ENCODE peak calls at places on chromosomes 5 and 9, in five cellular contexts. One of them, this sample, is unnamed.
A peak's percentile ranks its signal among the peaks of the same experiment; 100 is the strongest.

GRCh38 chr5:111107371-111107770 is 15.2 kb downstream of the WDR36 start:
- DNase-seq in IMR-90: peak; percentile 35
- DNase-seq in CD8-positive, alpha-beta T cell: no peak
- DNase-seq in left ventricle myocardium inferior: no peak
- DNase-seq in aorta: no peak
- DNase-seq in this sample: no peak

GRCh38 chr9:97938081-97938644 is at the start of gene HEMGN:
- DNase-seq in IMR-90: no peak
- DNase-seq in CD8-positive, alpha-beta T cell: peak; percentile 59
- DNase-seq in left ventricle myocardium inferior: no peak
- DNase-seq in aorta: no peak
- DNase-seq in this sample: peak; percentile 49

GRCh38 chr9:12819436-12820185 is 44.8 kb downstream of the LURAP1L start:
- DNase-seq in IMR-90: no peak
- DNase-seq in CD8-positive, alpha-beta T cell: no peak
- DNase-seq in left ventricle myocardium inferior: no peak
- DNase-seq in aorta: no peak
- DNase-seq in this sample: no peak

GRCh38 chr5:74164725-74165226 is 475.8 kb downstream of the ENC1 start:
- DNase-seq in IMR-90: no peak
- DNase-seq in CD8-positive, alpha-beta T cell: no peak
- DNase-seq in left ventricle myocardium inferior: no peak
- DNase-seq in aorta: no peak
- DNase-seq in this sample: no peak

GRCh38 chr9:74783408-74783807 is 104.3 kb downstream of the TRPM6 start:
- DNase-seq in IMR-90: peak; percentile 69
- DNase-seq in CD8-positive, alpha-beta T cell: no peak
- DNase-seq in left ventricle myocardium inferior: no peak
- DNase-seq in aorta: no peak
- DNase-seq in this sample: no peak

GRCh38 chr9:130265431-130266235 is at the start of gene HMCN2:
- DNase-seq in IMR-90: no peak
- DNase-seq in CD8-positive, alpha-beta T cell: no peak
- DNase-seq in left ventricle myocardium inferior: peak; percentile 56
- DNase-seq in aorta: peak; percentile 75
- DNase-seq in this sample: no peak

GRCh38 chr5:89343666-89344065 is 460.7 kb upstream of the MEF2C start:
- DNase-seq in IMR-90: peak; percentile 16
- DNase-seq in CD8-positive, alpha-beta T cell: no peak
- DNase-seq in left ventricle myocardium inferior: no peak
- DNase-seq in aorta: no peak
- DNase-seq in this sample: peak; percentile 70

GRCh38 chr5:36070687-36071571 is 4.2 kb upstream of the UGT3A2 start:
- DNase-seq in IMR-90: no peak
- DNase-seq in CD8-positive, alpha-beta T cell: no peak
- DNase-seq in left ventricle myocardium inferior: no peak
- DNase-seq in aorta: no peak
- DNase-seq in this sample: no peak

GRCh38 chr5:55172937-55173695 is at the start of gene CDC20B:
- DNase-seq in IMR-90: peak; percentile 63
- DNase-seq in CD8-positive, alpha-beta T cell: peak; percentile 75
- DNase-seq in left ventricle myocardium inferior: peak; percentile 75
- DNase-seq in aorta: peak; percentile 92
- DNase-seq in this sample: peak; percentile 77

GRCh38 chr9:14346301-14346721 is 32.4 kb upstream of the NFIB start:
- DNase-seq in IMR-90: no peak
- DNase-seq in CD8-positive, alpha-beta T cell: no peak
- DNase-seq in left ventricle myocardium inferior: peak; percentile 41
- DNase-seq in aorta: no peak
- DNase-seq in this sample: peak; percentile 55
- H3K4me3 ChIP-seq in IMR-90: no peak overlapping the region
- H3K4me3 ChIP-seq in CD8-positive, alpha-beta T cell: no peak overlapping the region
- H3K4me3 ChIP-seq in left ventricle myocardium inferior: peak overlapping the region; percentile 73
- H3K4me3 ChIP-seq in aorta: no peak overlapping the region
- H3K4me3 ChIP-seq in this sample: no peak overlapping the region

DNA sequence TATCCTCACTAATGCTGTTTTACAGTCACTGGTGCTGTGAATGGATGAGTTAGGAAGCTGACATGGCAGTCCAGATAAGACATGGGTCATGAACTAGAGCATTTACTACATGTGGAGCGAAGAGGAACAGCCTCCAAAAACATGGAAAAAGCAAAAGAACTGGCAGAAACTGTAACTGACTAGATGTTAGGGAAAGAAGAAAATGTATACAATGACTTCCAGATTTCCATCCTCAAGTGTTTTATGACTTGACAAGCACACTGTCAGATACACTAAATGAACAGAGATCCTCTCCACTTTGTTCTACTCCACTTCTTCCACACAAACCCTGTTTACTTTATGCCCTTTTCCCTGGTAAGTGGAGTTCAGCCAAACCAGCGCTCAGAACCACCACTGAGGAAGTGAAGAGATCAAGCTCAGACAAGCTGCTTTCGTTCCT is 11.5 kb downstream of the HMGCS1 start:
- DNase-seq in IMR-90: no peak
- DNase-seq in CD8-positive, alpha-beta T cell: no peak
- DNase-seq in left ventricle myocardium inferior: no peak
- DNase-seq in aorta: no peak
- DNase-seq in this sample: no peak
- H3K27ac ChIP-seq in IMR-90: no peak overlapping the region
- H3K27ac ChIP-seq in CD8-positive, alpha-beta T cell: no peak overlapping the region
- H3K27ac ChIP-seq in left ventricle myocardium inferior: no peak overlapping the region
- H3K27ac ChIP-seq in aorta: no peak overlapping the region
- H3K27ac ChIP-seq in this sample: no peak overlapping the region

GRCh38 chr5:72747826-72748225 is 68.6 kb upstream of the TNPO1 start:
- DNase-seq in IMR-90: no peak
- DNase-seq in CD8-positive, alpha-beta T cell: no peak
- DNase-seq in left ventricle myocardium inferior: no peak
- DNase-seq in aorta: no peak
- DNase-seq in this sample: no peak
- H3K4me1 ChIP-seq in IMR-90: no peaks in the 10 kb centered on the region
- H3K4me1 ChIP-seq in CD8-positive, alpha-beta T cell: no peaks in the 10 kb centered on the region
- H3K4me1 ChIP-seq in left ventricle myocardium inferior: no peaks in the 10 kb centered on the region
- H3K4me1 ChIP-seq in aorta: no peaks in the 10 kb centered on the region
- H3K4me1 ChIP-seq in this sample: no peaks in the 10 kb centered on the region

GRCh38 chr5:177593511-177593910 is 1.5 kb downstream of the TMED9 start:
- DNase-seq in IMR-90: no peak
- DNase-seq in CD8-positive, alpha-beta T cell: no peak
- DNase-seq in left ventricle myocardium inferior: no peak
- DNase-seq in aorta: peak; percentile 17
- DNase-seq in this sample: no peak
- H3K4me3 ChIP-seq in IMR-90: no peak overlapping the region
- H3K4me3 ChIP-seq in CD8-positive, alpha-beta T cell: no peak overlapping the region
- H3K4me3 ChIP-seq in left ventricle myocardium inferior: peak overlapping the region; percentile 98
- H3K4me3 ChIP-seq in aorta: no peak overlapping the region
- H3K4me3 ChIP-seq in this sample: no peak overlapping the region

GRCh38 chr9:81562221-81563019 is 126.9 kb downstream of the TLE1 start:
- DNase-seq in IMR-90: peak; percentile 82
- DNase-seq in CD8-positive, alpha-beta T cell: no peak
- DNase-seq in left ventricle myocardium inferior: peak; percentile 17
- DNase-seq in aorta: peak; percentile 76
- DNase-seq in this sample: no peak
- H3K27ac ChIP-seq in IMR-90: no peak overlapping the region
- H3K27ac ChIP-seq in CD8-positive, alpha-beta T cell: no peak overlapping the region
- H3K27ac ChIP-seq in left ventricle myocardium inferior: peak overlapping the region; percentile 16
- H3K27ac ChIP-seq in aorta: no peak overlapping the region
- H3K27ac ChIP-seq in this sample: no peak overlapping the region

GRCh38 chr5:177505075-177505474 is 4.6 kb downstream of the DOK3 start:
- DNase-seq in IMR-90: no peak
- DNase-seq in CD8-positive, alpha-beta T cell: no peak
- DNase-seq in left ventricle myocardium inferior: no peak
- DNase-seq in aorta: peak; percentile 68
- DNase-seq in this sample: no peak
- H3K4me1 ChIP-seq in IMR-90: peaks cover 7% of the 10 kb centered on the region
- H3K4me1 ChIP-seq in CD8-positive, alpha-beta T cell: peaks cover 4% of the 10 kb centered on the region
- H3K4me1 ChIP-seq in left ventricle myocardium inferior: peaks cover 25% of the 10 kb centered on the region
- H3K4me1 ChIP-seq in aorta: no peaks in the 10 kb centered on the region
- H3K4me1 ChIP-seq in this sample: peaks cover 10% of the 10 kb centered on the region